ENCODE peak calls at places on chromosomes 6 and 20, in nine cellular contexts. S, T, K, G, I, O, X, B and Y are unnamed samples.
A peak's percentile ranks its signal among the peaks of the same experiment; 100 is the strongest.

GRCh38 chr6:142384455-142385332 is 82.9 kb downstream of the ADGRG6 start:
- DNase-seq in S (no peak), T (no peak), K (no peak), G (no peak), I (no peak), O (no peak), X (no peak), B (no peak), Y (no peak)

GRCh38 chr6:115896538-115897129 is 164.1 kb downstream of the FRK start:
- DNase-seq in S (no peak), T (peak; percentile 45), K (peak; percentile 49), G (no peak), I (no peak), O (no peak), X (no peak), B (no peak), Y (no peak)

GRCh38 chr6:87408721-87409155 is 966 bp downstream of the CFAP206 start:
- DNase-seq in S (no peak), T (no peak), K (no peak), G (no peak), I (no peak), O (no peak), X (no peak), B (no peak), Y (no peak)

GRCh38 chr6:122717350-122717749 is 62.2 kb upstream of the FABP7 start:
- DNase-seq in S (no peak), T (peak; percentile 15), K (peak; percentile 67), G (no peak), I (no peak), O (no peak), X (no peak), B (no peak), Y (no peak)

GRCh38 chr6:36139991-36140710 is 9.8 kb downstream of the MAPK13 start:
- DNase-seq in S (no peak), T (no peak), K (no peak), G (no peak), I (no peak), O (no peak), X (no peak), B (no peak), Y (no peak)

GRCh38 chr6:144284474-144284752 is 722 bp upstream of the UTRN start:
- DNase-seq in S (no peak), T (no peak), K (no peak), G (no peak), I (no peak), O (no peak), X (no peak), B (no peak), Y (no peak)

GRCh38 chr20:40893610-40894242 is 134.9 kb upstream of the TOP1 start:
- DNase-seq in S (peak; percentile 22), T (no peak), K (no peak), G (no peak), I (no peak), O (no peak), X (no peak), B (no peak), Y (no peak)

GRCh38 chr20:4045741-4046140 is 30.4 kb upstream of the RNF24 start:
- DNase-seq in S (no peak), T (peak; percentile 64), K (no peak), G (no peak), I (no peak), O (no peak), X (no peak), B (no peak), Y (no peak)

GRCh38 chr6:46419576-46420002 is 71.7 kb downstream of the RCAN2 start:
- DNase-seq in S (peak; percentile 42), T (peak; percentile 45), K (peak; percentile 80), G (no peak), I (peak; percentile 31), O (no peak), X (no peak), B (no peak), Y (peak; percentile 39)

GRCh38 chr6:162856885-162857284 is 129.1 kb downstream of the PACRG start:
- DNase-seq in S (no peak), T (peak; percentile 63), K (peak; percentile 84), G (no peak), I (peak; percentile 77), O (no peak), X (no peak), B (no peak), Y (no peak)

GRCh38 chr6:138410048-138410735 is 6.2 kb downstream of the HEBP2 start:
- DNase-seq in S (peak; percentile 35), T (no peak), K (no peak), G (no peak), I (no peak), O (no peak), X (no peak), B (no peak), Y (no peak)

GRCh38 chr20:1877604-1878195 is 17.5 kb upstream of the SIRPA start:
- DNase-seq in S (no peak), T (no peak), K (no peak), G (no peak), I (no peak), O (no peak), X (no peak), B (no peak), Y (no peak)

GRCh38 chr6:29617782-29618557 is 15.0 kb downstream of the GABBR1 start:
- DNase-seq in S (no peak), T (no peak), K (no peak), G (no peak), I (peak; percentile 65), O (no peak), X (no peak), B (no peak), Y (no peak)

GRCh38 chr6:152696543-152696942 is 1.2 kb upstream of the MYCT1 start:
- DNase-seq in S (no peak), T (peak; percentile 20), K (no peak), G (no peak), I (no peak), O (no peak), X (no peak), B (no peak), Y (no peak)

GRCh38 chr20:50625986-50626677 is 65.2 kb downstream of the RIPOR3 start:
- DNase-seq in S (no peak), T (peak; percentile 67), K (peak; percentile 71), G (peak; percentile 72), I (peak; percentile 93), O (peak; percentile 13), X (peak; percentile 78), B (peak; percentile 24), Y (peak; percentile 43)

GRCh38 chr6:33549196-33549595 is 30.9 kb downstream of the BAK1 start:
- DNase-seq in S (no peak), T (no peak), K (no peak), G (no peak), I (no peak), O (no peak), X (no peak), B (no peak), Y (no peak)

GRCh38 chr20:49276895-49277785 is 717 bp downstream of the ZNFX1 start:
- DNase-seq in S (peak; percentile 46), T (no peak), K (no peak), G (peak; percentile 49), I (no peak), O (peak; percentile 74), X (peak; percentile 62), B (peak; percentile 54), Y (peak; percentile 81)

GRCh38 chr20:13884803-13885202 is 100.0 kb downstream of the NDUFAF5 start:
- DNase-seq in S (no peak), T (no peak), K (no peak), G (no peak), I (no peak), O (no peak), X (no peak), B (no peak), Y (no peak)

GRCh38 chr6:170522565-170523183 is 30.4 kb downstream of the PSMB1 start:
- DNase-seq in S (peak; percentile 28), T (peak; percentile 13), K (peak; percentile 54), G (no peak), I (peak; percentile 71), O (no peak), X (no peak), B (no peak), Y (no peak)

GRCh38 chr20:10794765-10795164 is 121.0 kb upstream of the JAG1 start:
- DNase-seq in S (no peak), T (no peak), K (no peak), G (no peak), I (no peak), O (no peak), X (no peak), B (no peak), Y (no peak)

GRCh38 chr6:40743226-40743625 is 156.1 kb upstream of the LRFN2 start:
- DNase-seq in S (no peak), T (no peak), K (no peak), G (no peak), I (peak; percentile 81), O (no peak), X (no peak), B (no peak), Y (no peak)

GRCh38 chr20:16491277-16491912 is 81.9 kb downstream of the KIF16B start:
- DNase-seq in S (peak; percentile 21), T (peak; percentile 9), K (no peak), G (no peak), I (no peak), O (no peak), X (no peak), B (no peak), Y (no peak)

GRCh38 chr6:149102324-149102723 is 215.2 kb upstream of the TAB2 start:
- DNase-seq in S (no peak), T (no peak), K (no peak), G (no peak), I (no peak), O (no peak), X (no peak), B (no peak), Y (no peak)

GRCh38 chr20:44083220-44083933 is 103.6 kb downstream of the JPH2 start:
- DNase-seq in S (peak; percentile 69), T (peak; percentile 47), K (no peak), G (peak; percentile 63), I (no peak), O (no peak), X (peak; percentile 76), B (no peak), Y (no peak)

GRCh38 chr6:47203266-47203967 is 106.3 kb downstream of the TNFRSF21 start:
- DNase-seq in S (no peak), T (no peak), K (no peak), G (no peak), I (no peak), O (no peak), X (no peak), B (no peak), Y (no peak)